ENCODE peak calls at places on chromosomes 6 and 20, in nine cellular contexts. One of them, this sample, is unnamed. For H3K4me1, the result is how much of the 10 kb centered on the place peaks cover.

GRCh38 chr6:30955367-30956042 is 14.7 kb downstream of the MUCL3 start:
- DNase-seq in body of pancreas: peak
- DNase-seq in endodermal cell: peak
- DNase-seq in mesenchymal stem cell: peak
- DNase-seq in small intestine: peak
- DNase-seq in naive thymus-derived CD4-positive, alpha-beta T cell: peak
- DNase-seq in spleen: peak
- DNase-seq in Panc1: no peak
- DNase-seq in lower lobe of right lung: peak
- DNase-seq in this sample: peak

GRCh38 chr6:151757506-151757955 is 50.0 kb upstream of the ESR1 start:
- DNase-seq in lower lobe of right lung: no peak
- DNase-seq in mesenchymal stem cell: no peak
- DNase-seq in naive thymus-derived CD4-positive, alpha-beta T cell: peak
- DNase-seq in body of pancreas: no peak
- DNase-seq in Panc1: no peak
- DNase-seq in spleen: no peak
- DNase-seq in small intestine: no peak
- DNase-seq in endodermal cell: no peak
- DNase-seq in this sample: no peak

GRCh38 chr20:7967199-7967844 is 27.1 kb upstream of the HAO1 start:
- DNase-seq in small intestine: no peak
- DNase-seq in spleen: no peak
- DNase-seq in naive thymus-derived CD4-positive, alpha-beta T cell: no peak
- DNase-seq in Panc1: no peak
- DNase-seq in mesenchymal stem cell: no peak
- DNase-seq in lower lobe of right lung: no peak
- DNase-seq in body of pancreas: no peak
- DNase-seq in endodermal cell: no peak
- DNase-seq in this sample: no peak

GRCh38 chr6:11869656-11870340 is 91.2 kb upstream of the ADTRP start:
- DNase-seq in spleen: no peak
- DNase-seq in mesenchymal stem cell: no peak
- DNase-seq in body of pancreas: peak
- DNase-seq in endodermal cell: no peak
- DNase-seq in naive thymus-derived CD4-positive, alpha-beta T cell: no peak
- DNase-seq in lower lobe of right lung: no peak
- DNase-seq in Panc1: no peak
- DNase-seq in small intestine: no peak
- DNase-seq in this sample: no peak

GRCh38 chr20:59830107-59831023 is 103.1 kb downstream of the SYCP2 start:
- DNase-seq in small intestine: no peak
- DNase-seq in lower lobe of right lung: no peak
- DNase-seq in body of pancreas: no peak
- DNase-seq in naive thymus-derived CD4-positive, alpha-beta T cell: no peak
- DNase-seq in spleen: peak
- DNase-seq in endodermal cell: peak
- DNase-seq in mesenchymal stem cell: no peak
- DNase-seq in Panc1: no peak
- DNase-seq in this sample: no peak

GRCh38 chr20:60749804-60750602 is 502.1 kb upstream of the CDH4 start:
- DNase-seq in Panc1: no peak
- DNase-seq in lower lobe of right lung: no peak
- DNase-seq in body of pancreas: no peak
- DNase-seq in small intestine: no peak
- DNase-seq in mesenchymal stem cell: no peak
- DNase-seq in spleen: no peak
- DNase-seq in endodermal cell: peak
- DNase-seq in naive thymus-derived CD4-positive, alpha-beta T cell: no peak
- DNase-seq in this sample: no peak

GRCh38 chr6:44201638-44202303 is 15.0 kb upstream of the MYMX start:
- DNase-seq in small intestine: no peak
- DNase-seq in mesenchymal stem cell: no peak
- DNase-seq in body of pancreas: no peak
- DNase-seq in lower lobe of right lung: peak
- DNase-seq in endodermal cell: no peak
- DNase-seq in spleen: no peak
- DNase-seq in naive thymus-derived CD4-positive, alpha-beta T cell: no peak
- DNase-seq in Panc1: no peak
- DNase-seq in this sample: no peak

GRCh38 chr6:14272111-14273085 is 154.8 kb downstream of the CD83 start:
- DNase-seq in spleen: no peak
- DNase-seq in mesenchymal stem cell: no peak
- DNase-seq in endodermal cell: no peak
- DNase-seq in body of pancreas: no peak
- DNase-seq in small intestine: no peak
- DNase-seq in lower lobe of right lung: no peak
- DNase-seq in Panc1: no peak
- DNase-seq in naive thymus-derived CD4-positive, alpha-beta T cell: no peak
- DNase-seq in this sample: no peak

GRCh38 chr6:138656278-138656803 is 117.2 kb upstream of the CCDC28A start:
- DNase-seq in body of pancreas: no peak
- DNase-seq in endodermal cell: no peak
- DNase-seq in mesenchymal stem cell: no peak
- DNase-seq in lower lobe of right lung: no peak
- DNase-seq in small intestine: no peak
- DNase-seq in naive thymus-derived CD4-positive, alpha-beta T cell: no peak
- DNase-seq in Panc1: no peak
- DNase-seq in spleen: no peak
- DNase-seq in this sample: no peak

GRCh38 chr6:38933426-38933825 is 115.2 kb upstream of the GLP1R start:
- DNase-seq in body of pancreas: no peak
- DNase-seq in lower lobe of right lung: no peak
- DNase-seq in endodermal cell: no peak
- DNase-seq in Panc1: no peak
- DNase-seq in spleen: no peak
- DNase-seq in small intestine: peak
- DNase-seq in mesenchymal stem cell: peak
- DNase-seq in naive thymus-derived CD4-positive, alpha-beta T cell: no peak
- DNase-seq in this sample: no peak

GRCh38 chr20:51736947-51737346 is 31.2 kb downstream of the ATP9A start:
- DNase-seq in mesenchymal stem cell: no peak
- DNase-seq in lower lobe of right lung: no peak
- DNase-seq in spleen: no peak
- DNase-seq in body of pancreas: no peak
- DNase-seq in naive thymus-derived CD4-positive, alpha-beta T cell: no peak
- DNase-seq in Panc1: no peak
- DNase-seq in small intestine: peak
- DNase-seq in endodermal cell: no peak
- DNase-seq in this sample: no peak

GRCh38 chr6:148258868-148259267 is 83.8 kb upstream of the SASH1 start:
- DNase-seq in body of pancreas: no peak
- DNase-seq in Panc1: no peak
- DNase-seq in endodermal cell: no peak
- DNase-seq in spleen: no peak
- DNase-seq in lower lobe of right lung: no peak
- DNase-seq in mesenchymal stem cell: no peak
- DNase-seq in small intestine: no peak
- DNase-seq in naive thymus-derived CD4-positive, alpha-beta T cell: no peak
- DNase-seq in this sample: no peak

GRCh38 chr20:53162251-53162835 is 190.2 kb downstream of the TSHZ2 start:
- DNase-seq in Panc1: no peak
- DNase-seq in endodermal cell: peak
- DNase-seq in spleen: no peak
- DNase-seq in mesenchymal stem cell: peak
- DNase-seq in naive thymus-derived CD4-positive, alpha-beta T cell: no peak
- DNase-seq in lower lobe of right lung: no peak
- DNase-seq in body of pancreas: peak
- DNase-seq in small intestine: no peak
- DNase-seq in this sample: peak

GRCh38 chr20:10634683-10635411 is 39.0 kb downstream of the JAG1 start:
- DNase-seq in body of pancreas: no peak
- DNase-seq in Panc1: no peak
- DNase-seq in small intestine: no peak
- DNase-seq in mesenchymal stem cell: peak
- DNase-seq in lower lobe of right lung: no peak
- DNase-seq in endodermal cell: no peak
- DNase-seq in naive thymus-derived CD4-positive, alpha-beta T cell: no peak
- DNase-seq in spleen: no peak
- DNase-seq in this sample: no peak

GRCh38 chr6:36122495-36123269 is 7.6 kb upstream of the MAPK13 start:
- DNase-seq in Panc1: no peak
- DNase-seq in spleen: no peak
- DNase-seq in body of pancreas: no peak
- DNase-seq in naive thymus-derived CD4-positive, alpha-beta T cell: no peak
- DNase-seq in lower lobe of right lung: no peak
- DNase-seq in mesenchymal stem cell: no peak
- DNase-seq in small intestine: no peak
- DNase-seq in endodermal cell: no peak
- DNase-seq in this sample: peak

GRCh38 chr6:36120539-36120938 is 9.8 kb upstream of the MAPK13 start:
- DNase-seq in small intestine: peak
- DNase-seq in endodermal cell: no peak
- DNase-seq in Panc1: no peak
- DNase-seq in naive thymus-derived CD4-positive, alpha-beta T cell: peak
- DNase-seq in spleen: peak
- DNase-seq in body of pancreas: no peak
- DNase-seq in lower lobe of right lung: no peak
- DNase-seq in mesenchymal stem cell: no peak
- DNase-seq in this sample: no peak

GRCh38 chr6:36119927-36120477 is 10.3 kb upstream of the MAPK13 start:
- DNase-seq in mesenchymal stem cell: no peak
- DNase-seq in lower lobe of right lung: no peak
- DNase-seq in Panc1: no peak
- DNase-seq in naive thymus-derived CD4-positive, alpha-beta T cell: no peak
- DNase-seq in endodermal cell: no peak
- DNase-seq in body of pancreas: no peak
- DNase-seq in spleen: no peak
- DNase-seq in small intestine: no peak
- DNase-seq in this sample: no peak

GRCh38 chr6:36121752-36122494 is 8.4 kb upstream of the MAPK13 start:
- DNase-seq in lower lobe of right lung: no peak
- DNase-seq in endodermal cell: no peak
- DNase-seq in spleen: peak
- DNase-seq in mesenchymal stem cell: no peak
- DNase-seq in Panc1: no peak
- DNase-seq in naive thymus-derived CD4-positive, alpha-beta T cell: no peak
- DNase-seq in body of pancreas: no peak
- DNase-seq in small intestine: no peak
- DNase-seq in this sample: peak

DNA sequence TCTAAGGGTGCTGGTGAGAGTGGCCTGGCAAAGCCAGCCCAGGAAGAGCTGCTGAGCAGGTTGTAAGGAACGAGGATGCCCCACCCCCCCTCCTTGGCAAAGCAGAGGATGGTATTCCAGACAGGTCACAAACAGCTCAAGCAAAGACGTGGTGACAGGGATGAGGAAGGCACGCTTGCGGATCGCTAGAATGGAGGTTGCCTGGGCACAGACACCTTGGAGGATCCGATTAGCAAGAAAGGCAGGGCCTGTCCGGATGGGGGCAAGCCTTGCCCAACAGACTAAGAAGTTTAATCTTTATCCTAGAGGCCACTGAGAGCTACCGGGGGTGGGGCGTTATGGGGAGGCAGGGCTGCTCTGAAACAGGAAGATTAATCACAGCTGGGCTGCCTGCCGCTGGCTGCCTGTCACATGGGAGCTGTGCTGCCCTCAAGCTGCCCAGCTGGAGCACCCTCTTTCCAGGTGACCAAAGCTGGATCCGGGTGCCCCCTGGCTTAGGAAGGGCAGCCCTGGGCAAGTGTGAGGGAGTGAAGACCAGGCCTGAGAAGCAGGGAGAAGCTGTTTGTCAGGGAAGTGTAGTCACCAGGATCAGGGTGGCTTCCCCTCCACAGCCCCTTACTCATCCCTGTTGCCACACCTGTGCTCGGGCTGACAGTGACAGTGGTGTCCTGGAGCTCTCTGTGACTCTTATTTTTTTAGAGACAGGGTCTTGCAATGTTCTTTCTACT is 9.2 kb upstream of the MAPK13 start:
- DNase-seq in naive thymus-derived CD4-positive, alpha-beta T cell: peak
- DNase-seq in mesenchymal stem cell: peak
- DNase-seq in endodermal cell: peak
- DNase-seq in spleen: peak
- DNase-seq in Panc1: no peak
- DNase-seq in small intestine: peak
- DNase-seq in body of pancreas: peak
- DNase-seq in lower lobe of right lung: peak
- DNase-seq in this sample: no peak
- H3K4me1 ChIP-seq in naive thymus-derived CD4-positive, alpha-beta T cell: half or more
- H3K4me1 ChIP-seq in mesenchymal stem cell: under half
- H3K4me1 ChIP-seq in endodermal cell: under half
- H3K4me1 ChIP-seq in spleen: half or more
- H3K4me1 ChIP-seq in Panc1: under half
- H3K4me1 ChIP-seq in small intestine: under half
- H3K4me1 ChIP-seq in body of pancreas: under half
- H3K4me1 ChIP-seq in lower lobe of right lung: under half
- H3K4me1 ChIP-seq in this sample: under half

DNA sequence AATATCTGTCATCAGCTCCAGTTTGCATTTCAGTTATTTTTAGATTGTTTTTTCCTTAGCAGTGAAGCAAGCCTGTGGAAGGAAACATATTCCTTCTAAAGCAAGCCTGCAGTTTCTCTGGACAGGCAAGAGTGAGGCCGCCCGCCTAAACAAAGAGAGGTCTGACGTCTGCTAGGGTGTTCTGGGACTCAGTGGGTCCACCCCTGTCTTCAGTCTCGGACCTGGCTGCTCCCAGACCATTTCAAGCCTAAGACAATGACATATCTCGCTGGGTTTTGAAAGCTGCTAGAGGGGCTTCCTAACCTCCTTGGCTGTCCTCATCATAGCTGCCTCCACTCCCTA is 36.8 kb upstream of the RNF24 start:
- DNase-seq in naive thymus-derived CD4-positive, alpha-beta T cell: no peak
- DNase-seq in lower lobe of right lung: no peak
- DNase-seq in mesenchymal stem cell: no peak
- DNase-seq in Panc1: no peak
- DNase-seq in small intestine: no peak
- DNase-seq in body of pancreas: no peak
- DNase-seq in spleen: no peak
- DNase-seq in endodermal cell: peak
- DNase-seq in this sample: no peak
- H3K4me1 ChIP-seq in naive thymus-derived CD4-positive, alpha-beta T cell: under half
- H3K4me1 ChIP-seq in lower lobe of right lung: under half
- H3K4me1 ChIP-seq in mesenchymal stem cell: under half
- H3K4me1 ChIP-seq in Panc1: under half
- H3K4me1 ChIP-seq in small intestine: under half
- H3K4me1 ChIP-seq in body of pancreas: under half
- H3K4me1 ChIP-seq in spleen: under half
- H3K4me1 ChIP-seq in endodermal cell: under half
- H3K4me1 ChIP-seq in this sample: under half

GRCh38 chr20:48002517-48002970 is 217.3 kb upstream of the SULF2 start:
- DNase-seq in body of pancreas: no peak
- DNase-seq in lower lobe of right lung: no peak
- DNase-seq in endodermal cell: no peak
- DNase-seq in Panc1: no peak
- DNase-seq in mesenchymal stem cell: no peak
- DNase-seq in naive thymus-derived CD4-positive, alpha-beta T cell: no peak
- DNase-seq in spleen: no peak
- DNase-seq in small intestine: no peak
- DNase-seq in this sample: no peak
- H3K4me1 ChIP-seq in body of pancreas: under half
- H3K4me1 ChIP-seq in lower lobe of right lung: under half
- H3K4me1 ChIP-seq in endodermal cell: under half
- H3K4me1 ChIP-seq in Panc1: under half
- H3K4me1 ChIP-seq in mesenchymal stem cell: under half
- H3K4me1 ChIP-seq in naive thymus-derived CD4-positive, alpha-beta T cell: under half
- H3K4me1 ChIP-seq in spleen: under half
- H3K4me1 ChIP-seq in small intestine: under half
- H3K4me1 ChIP-seq in this sample: under half

GRCh38 chr20:19917110-19917509 is 100.1 kb upstream of the NAA20 start:
- DNase-seq in body of pancreas: no peak
- DNase-seq in small intestine: no peak
- DNase-seq in spleen: no peak
- DNase-seq in endodermal cell: no peak
- DNase-seq in mesenchymal stem cell: no peak
- DNase-seq in lower lobe of right lung: no peak
- DNase-seq in naive thymus-derived CD4-positive, alpha-beta T cell: no peak
- DNase-seq in Panc1: no peak
- DNase-seq in this sample: no peak
- H3K4me1 ChIP-seq in body of pancreas: under half
- H3K4me1 ChIP-seq in small intestine: under half
- H3K4me1 ChIP-seq in spleen: half or more
- H3K4me1 ChIP-seq in endodermal cell: under half
- H3K4me1 ChIP-seq in mesenchymal stem cell: under half
- H3K4me1 ChIP-seq in lower lobe of right lung: half or more
- H3K4me1 ChIP-seq in naive thymus-derived CD4-positive, alpha-beta T cell: under half
- H3K4me1 ChIP-seq in Panc1: under half
- H3K4me1 ChIP-seq in this sample: under half